ENCODE peak calls at places on chromosomes 1 and 21, in ten cellular contexts. E is stimulated activated CD4-positive, alpha-beta T cell treated with anti-CD3 and anti-CD28 coated beads, Interleukin-15, amount 100 ng/mL, for 24 hours; A is NT2/D1; B is RKO; K is AG09319; I is T-cell; G is activated CD4-positive, alpha-beta T cell treated with anti-CD3 and anti-CD28 coated beads for 24 hours; Y is activated T-cell treated with anti-CD3 and anti-CD28 coated beads, Interleukin-2, amount 50 U/mL, for 72 hours; H is NAMALWA; O is NCI-H460. C is an unnamed sample.

GRCh38 chr1:58773406-58773840 is 10.4 kb downstream of the JUN start:
- DNase-seq in H (peak), A (no peak), I (no peak), E (no peak), O (no peak), B (peak), K (no peak), G (no peak), Y (no peak), C (no peak)

GRCh38 chr1:203166192-203166940 is 9.3 kb downstream of the MYBPH start:
- DNase-seq in O (no peak), K (no peak), G (no peak), H (peak), E (peak), B (no peak), A (no peak), Y (no peak), I (no peak), C (no peak)

GRCh38 chr1:5640845-5641244 is 351.4 kb downstream of the NPHP4 start:
- DNase-seq in H (peak), A (no peak), G (no peak), E (no peak), B (no peak), K (no peak), I (no peak), O (no peak), Y (no peak), C (no peak)

GRCh38 chr1:47527653-47528272 is 89.9 kb downstream of the FOXD2 start:
- DNase-seq in K (no peak), A (no peak), Y (no peak), O (no peak), G (no peak), H (peak), E (peak), B (no peak), I (no peak), C (peak)

GRCh38 chr1:180580237-180580636 is 21.5 kb downstream of the OVAAL start:
- DNase-seq in H (no peak), Y (no peak), A (no peak), O (no peak), I (no peak), B (no peak), G (no peak), K (no peak), E (no peak), C (peak)

GRCh38 chr1:223271085-223271781 is 92.7 kb downstream of the SUSD4 start:
- DNase-seq in G (no peak), A (no peak), I (no peak), E (no peak), H (no peak), B (no peak), K (no peak), Y (no peak), O (no peak), C (no peak)

GRCh38 chr1:64834734-64835133 is 89.9 kb downstream of the RAVER2 start:
- DNase-seq in E (no peak), I (no peak), A (no peak), B (peak), K (no peak), G (no peak), Y (no peak), O (no peak), H (no peak), C (no peak)

GRCh38 chr21:29526545-29526944 is 227.8 kb downstream of the BACH1 start:
- DNase-seq in E (no peak), Y (no peak), K (no peak), I (no peak), H (no peak), A (no peak), O (no peak), G (no peak), B (no peak), C (no peak)

GRCh38 chr1:228478912-228479665 is 8.1 kb upstream of the RNF187 start:
- DNase-seq in I (no peak), O (no peak), K (no peak), B (no peak), H (no peak), G (no peak), Y (peak), E (no peak), A (no peak), C (no peak)

GRCh38 chr1:227273557-227273956 is 44.7 kb downstream of the CDC42BPA start:
- DNase-seq in O (peak), Y (no peak), I (no peak), A (peak), E (no peak), G (no peak), K (no peak), B (peak), H (peak), C (peak)

GRCh38 chr1:235996048-235996785 is 68.7 kb downstream of the NID1 start:
- DNase-seq in I (no peak), A (no peak), E (no peak), O (no peak), Y (peak), K (no peak), B (no peak), G (no peak), H (no peak), C (no peak)

C was measured in LoVo.